ENCODE peak calls at places on chromosome X, in nine cellular contexts. R is DND-41, I is AG04450, F is A549, W is mesenchymal stem cell, E is iPS DF 6.9, O is GM23248, T is endodermal cell, M is aorta. B is an unnamed sample.

GRCh38 chrX:29478336-29479069 is 736.9 kb upstream of the MAGEB2 start:
- DNase-seq in R (peak), I (no peak), F (peak), W (peak), E (peak), O (peak), T (peak), M (no peak), B (no peak)

GRCh38 chrX:23704673-23705206 is 37.4 kb downstream of the PRDX4 start:
- DNase-seq in R (no peak), I (no peak), F (no peak), W (no peak), E (no peak), O (no peak), T (no peak), M (no peak), B (no peak)

GRCh38 chrX:87236836-87237235 is 280.8 kb upstream of the KLHL4 start:
- DNase-seq in R (no peak), I (no peak), F (no peak), W (no peak), E (no peak), O (no peak), T (no peak), M (no peak), B (no peak)

GRCh38 chrX:155881158-155881993 is at the start of gene VAMP7:
- DNase-seq in R (peak), I (peak), F (peak), W (peak), E (peak), O (peak), T (peak), M (peak), B (peak)

GRCh38 chrX:57821703-57822375 is 88.4 kb downstream of the ZXDA start:
- DNase-seq in R (peak), I (peak), F (peak), W (no peak), E (peak), O (peak), T (peak), M (no peak), B (peak)

GRCh38 chrX:111445485-111445884 is 33.5 kb upstream of the DCX start:
- DNase-seq in R (no peak), I (no peak), F (peak), W (peak), E (no peak), O (peak), T (no peak), M (no peak), B (no peak)

GRCh38 chrX:38172596-38172995 is 48.1 kb downstream of the SRPX start:
- DNase-seq in R (no peak), I (no peak), F (no peak), W (no peak), E (no peak), O (no peak), T (no peak), M (no peak), B (no peak)

GRCh38 chrX:118208476-118208875 is 91.9 kb upstream of the KLHL13 start:
- DNase-seq in R (no peak), I (no peak), F (no peak), W (no peak), E (no peak), O (no peak), T (no peak), M (no peak), B (no peak)

GRCh38 chrX:71106427-71106826 is at the start of gene CXorf65:
- DNase-seq in R (peak), I (no peak), F (no peak), W (no peak), E (no peak), O (no peak), T (no peak), M (peak), B (no peak)

DNA sequence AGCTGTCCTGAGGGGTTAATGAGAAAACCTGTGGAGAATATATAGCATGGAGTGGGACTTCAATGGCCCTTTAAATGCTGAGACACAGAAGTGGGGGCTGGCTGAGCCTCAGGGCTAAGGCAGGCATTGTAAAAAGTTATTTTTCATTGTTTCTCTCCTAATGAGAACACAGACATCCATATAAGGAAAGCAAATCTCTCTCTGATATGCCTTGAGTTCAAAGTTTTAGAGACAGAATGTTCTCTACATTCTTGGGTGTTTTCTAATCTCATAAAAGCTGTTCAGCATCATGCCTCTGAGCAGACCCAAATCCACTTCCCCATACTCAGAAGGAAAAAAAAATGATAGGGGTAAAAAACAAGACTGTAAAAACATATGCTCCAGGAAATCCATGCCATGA is 16.8 kb upstream of the RAB40A start:
- DNase-seq in R (no peak), I (no peak), F (no peak), W (no peak), E (no peak), O (no peak), T (no peak), M (no peak), B (no peak)
- H3K27ac ChIP-seq in R (no peak), I (no peak), F (no peak), W (no peak), E (no peak), O (no peak), T (no peak), M (peak), B (peak)

DNA sequence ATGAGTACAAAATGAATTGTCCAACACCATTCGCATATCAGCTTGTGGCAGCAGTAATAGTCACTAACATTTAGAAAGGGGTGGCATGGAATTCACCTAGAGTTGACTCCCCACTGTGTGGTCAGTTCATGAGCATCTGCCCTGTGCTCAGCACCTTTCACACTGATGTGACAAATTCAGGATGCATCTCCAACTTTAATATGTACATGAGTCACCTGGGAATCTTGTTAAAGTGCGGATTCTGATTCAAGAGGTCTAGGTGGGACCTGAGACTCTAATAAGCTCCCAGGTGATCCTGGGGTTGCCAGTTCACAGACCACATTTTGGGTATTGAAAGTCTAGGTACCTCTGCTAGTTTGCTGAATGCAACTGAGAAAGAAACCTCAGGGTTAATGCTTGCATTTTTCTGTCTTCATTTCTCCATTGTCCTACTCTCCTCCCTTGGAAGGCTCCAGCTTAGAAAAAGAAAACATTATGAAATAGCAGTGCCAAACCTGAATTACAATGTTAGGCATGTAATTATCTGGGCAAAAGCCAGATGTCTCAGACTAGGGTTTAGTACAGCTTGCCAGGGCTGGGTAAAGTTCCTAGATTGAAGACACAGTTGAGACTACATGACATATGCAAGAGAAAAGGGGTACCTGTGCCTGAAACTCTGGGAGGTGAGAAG is 32.7 kb downstream of the TMSB4X start:
- DNase-seq in R (no peak), I (no peak), F (no peak), W (no peak), E (no peak), O (peak), T (no peak), M (no peak), B (no peak)
- H3K27ac ChIP-seq in R (no peak), I (no peak), F (peak), W (no peak), E (no peak), O (no peak), T (no peak), M (no peak), B (no peak)

DNA sequence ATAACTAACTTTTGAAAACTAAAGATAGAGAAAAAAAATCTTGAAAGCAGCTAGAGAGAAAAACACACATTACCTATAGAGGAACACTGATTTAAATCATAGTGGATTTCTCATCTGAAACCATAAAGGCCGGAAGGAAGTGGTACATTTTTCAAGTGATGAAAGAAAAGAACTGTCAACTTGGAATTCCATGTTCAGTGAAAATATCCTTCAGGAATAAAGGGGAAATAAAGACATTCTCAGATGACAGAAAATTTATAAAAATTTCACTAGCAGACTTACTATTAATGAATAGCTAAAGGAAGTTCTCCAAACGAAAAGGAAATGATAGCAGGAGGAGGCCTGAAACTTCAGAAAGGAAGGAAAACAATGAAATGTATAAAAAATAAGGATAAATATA is 7.6 kb upstream of the JADE3 start:
- DNase-seq in R (no peak), I (no peak), F (no peak), W (no peak), E (no peak), O (no peak), T (no peak), M (no peak), B (no peak)
- H3K27ac ChIP-seq in R (no peak), I (no peak), F (no peak), W (no peak), E (no peak), O (no peak), T (no peak), M (no peak), B (no peak)

DNA sequence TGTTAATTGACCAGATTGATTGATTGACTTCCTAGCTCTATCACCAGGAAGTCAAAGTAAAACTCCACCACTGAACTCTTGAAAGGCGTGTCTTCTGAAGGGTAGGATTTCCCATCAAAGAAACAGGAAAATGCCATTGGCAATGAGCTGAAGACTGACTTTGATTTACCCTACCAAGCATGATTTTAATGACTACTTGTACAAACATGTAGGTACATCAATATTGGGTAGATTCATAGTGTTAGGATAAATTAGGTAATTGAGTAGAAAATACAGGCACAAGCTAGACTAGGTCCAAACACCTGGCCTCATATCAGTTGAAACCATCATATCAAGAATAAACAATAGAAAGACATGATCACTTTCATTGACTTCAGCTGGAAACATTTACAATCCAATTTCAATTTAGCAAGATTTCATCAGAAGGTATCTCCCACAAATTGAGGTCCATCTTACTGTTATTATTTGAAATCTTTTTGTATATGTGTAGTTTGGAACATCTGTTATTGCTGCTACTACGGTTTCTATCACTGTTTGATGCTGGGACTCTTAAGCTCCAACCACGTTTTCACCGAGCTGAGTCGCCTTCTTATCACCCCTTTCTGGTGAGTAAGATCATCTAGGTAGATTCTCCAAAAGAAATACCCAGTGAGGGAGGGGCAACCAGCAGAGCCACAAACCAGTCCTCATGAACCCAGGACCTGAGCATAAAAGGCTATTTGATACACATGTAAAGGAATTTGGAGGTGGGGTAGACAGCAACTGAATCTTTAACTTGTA is 53.4 kb upstream of the ATXN3L start:
- DNase-seq in R (no peak), I (no peak), F (no peak), W (peak), E (no peak), O (peak), T (no peak), M (no peak), B (no peak)
- H3K27ac ChIP-seq in R (no peak), I (peak), F (no peak), W (no peak), E (no peak), O (peak), T (no peak), M (no peak), B (no peak)

GRCh38 chrX:1455948-1456280 is 3.2 kb upstream of the ASMTL start:
- DNase-seq in R (no peak), I (no peak), F (no peak), W (no peak), E (no peak), O (no peak), T (peak), M (no peak), B (no peak)

GRCh38 chrX:1452497-1453389 is at the start of gene ASMTL:
- DNase-seq in R (peak), I (peak), F (peak), W (peak), E (peak), O (peak), T (peak), M (peak), B (no peak)

GRCh38 chrX:1451676-1452496 is 823 bp downstream of the ASMTL start:
- DNase-seq in R (peak), I (no peak), F (no peak), W (no peak), E (no peak), O (no peak), T (peak), M (peak), B (no peak)

GRCh38 chrX:1453390-1453783 is 678 bp upstream of the ASMTL start:
- DNase-seq in R (no peak), I (peak), F (peak), W (no peak), E (no peak), O (no peak), T (no peak), M (peak), B (no peak)

DNA sequence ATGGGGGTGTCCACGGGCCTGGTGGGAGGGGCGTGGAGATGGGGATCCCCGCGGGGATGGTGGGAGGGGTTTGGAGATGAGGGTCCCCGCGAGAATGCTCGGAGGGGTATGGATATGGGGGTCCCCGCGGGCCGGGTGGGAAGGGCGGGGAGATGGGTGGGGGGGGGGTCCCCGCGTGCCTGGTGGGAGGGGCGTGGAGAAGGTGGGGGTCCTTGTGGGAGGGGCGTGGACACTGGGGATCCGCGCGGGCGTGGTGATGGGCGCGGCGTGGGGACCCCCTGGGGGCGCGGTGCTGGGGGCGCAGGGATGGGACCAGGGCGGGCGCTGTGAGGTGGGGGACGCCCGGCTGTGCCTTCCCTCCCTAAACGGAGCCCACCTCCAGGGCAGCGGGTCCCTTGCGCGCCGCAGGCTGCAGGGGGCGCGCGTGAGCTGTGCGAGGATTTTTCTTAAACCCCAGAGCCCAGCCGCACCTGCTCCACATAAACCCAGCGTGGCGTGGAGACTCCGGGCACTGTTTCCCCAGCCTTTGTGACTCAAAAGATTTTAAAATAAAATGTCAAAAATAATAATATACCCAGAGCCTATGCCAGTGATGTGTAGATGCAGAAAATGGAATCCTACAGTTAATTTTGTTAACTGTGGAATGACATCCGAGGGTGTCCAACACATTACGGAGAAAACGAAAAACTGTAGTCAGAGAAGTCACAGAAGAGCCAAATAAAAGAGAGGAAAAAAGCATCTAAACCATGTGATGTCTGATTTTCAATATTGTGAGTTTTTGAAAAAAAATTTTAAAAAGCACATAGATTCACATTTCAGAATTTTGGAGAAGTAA is 1.5 kb upstream of the ASMTL start:
- DNase-seq in R (peak), I (peak), F (peak), W (peak), E (peak), O (peak), T (peak), M (peak), B (no peak)
- H3K27ac ChIP-seq in R (peak), I (no peak), F (peak), W (no peak), E (no peak), O (no peak), T (no peak), M (no peak), B (no peak)

GRCh38 chrX:2345562-2345961 is 155.2 kb downstream of the DHRSX start:
- DNase-seq in R (no peak), I (no peak), F (no peak), W (no peak), E (no peak), O (no peak), T (no peak), M (no peak), B (no peak)

GRCh38 chrX:2342281-2342688 is 158.5 kb downstream of the DHRSX start:
- DNase-seq in R (no peak), I (no peak), F (no peak), W (peak), E (no peak), O (no peak), T (no peak), M (no peak), B (no peak)

GRCh38 chrX:2346158-2346557 is 154.6 kb downstream of the DHRSX start:
- DNase-seq in R (no peak), I (no peak), F (no peak), W (no peak), E (no peak), O (no peak), T (no peak), M (no peak), B (no peak)

GRCh38 chrX:2342878-2343277 is 157.9 kb downstream of the DHRSX start:
- DNase-seq in R (no peak), I (peak), F (no peak), W (peak), E (no peak), O (peak), T (no peak), M (no peak), B (no peak)

GRCh38 chrX:2343413-2343812 is 157.4 kb downstream of the DHRSX start:
- DNase-seq in R (no peak), I (no peak), F (no peak), W (no peak), E (no peak), O (no peak), T (no peak), M (no peak), B (no peak)
- H3K27ac ChIP-seq in R (no peak), I (peak), F (no peak), W (no peak), E (no peak), O (no peak), T (no peak), M (no peak), B (no peak)

DNA sequence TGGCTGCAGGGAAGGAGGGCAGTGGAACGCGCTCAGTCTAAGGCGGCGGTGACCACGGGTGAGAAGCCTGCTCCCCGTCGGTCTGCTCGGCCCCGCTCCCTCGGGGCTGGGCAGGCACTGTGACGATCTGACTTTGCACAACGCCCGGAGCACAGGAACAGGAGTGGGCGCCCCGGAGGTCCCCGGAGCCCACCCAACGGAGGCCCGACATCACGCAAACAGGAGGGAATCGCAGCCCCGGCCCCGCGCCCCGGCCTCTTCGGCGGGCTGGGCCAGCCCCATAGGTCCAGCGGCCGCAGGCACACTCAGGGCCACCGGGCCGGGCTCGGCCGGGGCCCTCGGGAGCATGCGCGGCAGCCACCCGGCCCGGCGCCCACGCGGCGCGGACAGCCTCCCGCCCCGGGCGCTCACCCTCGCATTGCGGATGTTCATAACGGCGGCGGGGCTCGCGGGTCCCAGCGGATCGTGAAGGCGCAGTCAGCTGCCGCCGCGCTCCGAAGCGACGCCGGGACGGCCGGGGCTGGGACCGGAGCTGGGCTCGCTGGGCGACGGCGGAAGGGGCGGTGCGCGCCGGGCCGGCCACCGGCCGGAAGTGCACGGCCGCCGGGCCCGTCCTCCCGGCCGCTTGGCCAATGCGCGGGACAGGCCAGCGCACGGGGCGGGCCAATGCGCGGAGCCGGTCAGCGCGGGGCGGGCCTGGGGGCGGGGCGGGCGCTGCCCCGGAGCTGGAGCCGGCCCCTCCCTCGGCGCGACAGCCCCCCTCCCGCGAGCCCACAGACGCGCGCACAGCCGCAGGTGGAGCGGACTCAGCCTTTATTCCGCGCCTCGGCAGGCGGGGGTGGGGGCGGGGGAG is at the start of gene NAA10:
- DNase-seq in R (peak), I (no peak), F (peak), W (peak), E (no peak), O (peak), T (peak), M (peak), B (peak)
- H3K27ac ChIP-seq in R (peak), I (no peak), F (peak), W (peak), E (no peak), O (peak), T (no peak), M (no peak), B (peak)

GRCh38 chrX:10555846-10556245 is 64.5 kb downstream of the MID1 start:
- DNase-seq in R (no peak), I (no peak), F (no peak), W (no peak), E (no peak), O (no peak), T (no peak), M (no peak), B (no peak)
- H3K27ac ChIP-seq in R (no peak), I (no peak), F (no peak), W (no peak), E (no peak), O (no peak), T (no peak), M (no peak), B (no peak)

GRCh38 chrX:22526339-22526738 is 253.6 kb downstream of the CBLL2 start:
- DNase-seq in R (no peak), I (no peak), F (no peak), W (no peak), E (no peak), O (peak), T (no peak), M (no peak), B (no peak)

GRCh38 chrX:22527302-22527701 is 254.6 kb downstream of the CBLL2 start:
- DNase-seq in R (no peak), I (no peak), F (no peak), W (no peak), E (no peak), O (no peak), T (no peak), M (no peak), B (no peak)
- H3K27ac ChIP-seq in R (no peak), I (no peak), F (no peak), W (no peak), E (no peak), O (no peak), T (no peak), M (no peak), B (no peak)

GRCh38 chrX:19986531-19986930 is 4.3 kb downstream of the BCLAF3 start:
- DNase-seq in R (no peak), I (no peak), F (no peak), W (no peak), E (no peak), O (no peak), T (no peak), M (no peak), B (no peak)
- H3K27ac ChIP-seq in R (no peak), I (no peak), F (no peak), W (peak), E (no peak), O (no peak), T (no peak), M (no peak), B (no peak)